ENCODE peak calls at places on chromosomes 1 and 21, in eight cellular contexts. I is NCI-H2171; Y is HT1080; P is activated naive CD4-positive, alpha-beta T cell treated with anti-CD3 and anti-CD28 coated beads, Interleukin-2, amount 50 U/mL, for 72 hours; V is BJ; F is GM12865; E is ELR; A is GM13977. M is an unnamed sample.

GRCh38 chr1:21295059-21295401 is 4.8 kb upstream of the ECE1 start:
- DNase-seq in I (no peak), Y (peak; percentile 75), P (peak; percentile 67), V (no peak), F (peak; percentile 66), E (peak; percentile 71), A (no peak), M (no peak)

GRCh38 chr1:159900086-159900680 is at the start of gene CFAP45:
- DNase-seq in I (peak; percentile 79), Y (no peak), P (no peak), V (no peak), F (peak; percentile 57), E (peak; percentile 64), A (peak; percentile 48), M (peak; percentile 51)

GRCh38 chr1:3651939-3652537 is at the start of gene TP73:
- DNase-seq in I (peak; percentile 70), Y (no peak), P (no peak), V (no peak), F (peak; percentile 84), E (no peak), A (peak; percentile 84), M (peak; percentile 88)

GRCh38 chr1:27992271-27992670 is 32.5 kb downstream of the XKR8 start:
- DNase-seq in I (no peak), Y (peak; percentile 21), P (no peak), V (no peak), F (peak; percentile 25), E (no peak), A (no peak), M (no peak)

GRCh38 chr1:25103180-25103790 is 129.0 kb downstream of the SYF2 start:
- DNase-seq in I (no peak), Y (no peak), P (no peak), V (no peak), F (no peak), E (no peak), A (no peak), M (no peak)

GRCh38 chr1:115495603-115496002 is 146.2 kb upstream of the VANGL1 start:
- DNase-seq in I (no peak), Y (peak; percentile 30), P (no peak), V (no peak), F (no peak), E (peak; percentile 89), A (no peak), M (no peak)

GRCh38 chr1:161915978-161916377 is 107.7 kb downstream of the OLFML2B start:
- DNase-seq in I (no peak), Y (no peak), P (no peak), V (no peak), F (peak; percentile 20), E (no peak), A (no peak), M (no peak)

GRCh38 chr1:181113061-181113695 is 24.7 kb downstream of the IER5 start:
- DNase-seq in I (no peak), Y (peak; percentile 88), P (no peak), V (no peak), F (no peak), E (peak; percentile 89), A (no peak), M (no peak)

GRCh38 chr1:63868220-63868897 is 94.5 kb downstream of the ROR1 start:
- DNase-seq in I (no peak), Y (peak; percentile 83), P (no peak), V (no peak), F (no peak), E (peak; percentile 67), A (no peak), M (no peak)

GRCh38 chr1:59163268-59164092 is 133.4 kb upstream of the FGGY start:
- DNase-seq in I (no peak), Y (peak; percentile 62), P (no peak), V (peak; percentile 82), F (no peak), E (peak; percentile 50), A (no peak), M (no peak)

GRCh38 chr1:54459714-54460113 is 53.5 kb upstream of the SSBP3 start:
- DNase-seq in I (peak; percentile 94), Y (no peak), P (no peak), V (no peak), F (no peak), E (no peak), A (no peak), M (no peak)

GRCh38 chr1:206529425-206529824 is 22.1 kb downstream of the RASSF5 start:
- DNase-seq in I (no peak), Y (no peak), P (peak; percentile 9), V (no peak), F (no peak), E (no peak), A (no peak), M (no peak)

GRCh38 chr21:32524010-32524719 is 61.2 kb downstream of the TCP10L start:
- DNase-seq in I (no peak), Y (peak; percentile 88), P (no peak), V (peak; percentile 80), F (no peak), E (peak; percentile 81), A (no peak), M (no peak)

GRCh38 chr1:180540697-180541594 is 17.8 kb upstream of the OVAAL start:
- DNase-seq in I (no peak), Y (peak; percentile 45), P (no peak), V (no peak), F (no peak), E (peak; percentile 14), A (no peak), M (no peak)

GRCh38 chr1:201740086-201740541 is 88.8 kb upstream of the IPO9 start:
- DNase-seq in I (no peak), Y (no peak), P (no peak), V (no peak), F (no peak), E (no peak), A (no peak), M (no peak)

GRCh38 chr1:115343200-115343737 is 5.2 kb upstream of the NGF start:
- DNase-seq in I (no peak), Y (no peak), P (no peak), V (no peak), F (no peak), E (no peak), A (no peak), M (no peak)

GRCh38 chr21:44380876-44381275 is 27.5 kb downstream of the TRPM2 start:
- DNase-seq in I (no peak), Y (no peak), P (peak; percentile 28), V (no peak), F (no peak), E (no peak), A (no peak), M (no peak)

GRCh38 chr1:232950919-232951579 is 638 bp downstream of the NTPCR start:
- DNase-seq in I (no peak), Y (peak; percentile 11), P (no peak), V (no peak), F (peak; percentile 52), E (peak; percentile 26), A (peak; percentile 30), M (peak; percentile 42)

GRCh38 chr1:204702552-204703270 is 17.2 kb upstream of the LRRN2 start:
- DNase-seq in I (no peak), Y (no peak), P (no peak), V (no peak), F (no peak), E (no peak), A (no peak), M (no peak)

GRCh38 chr1:234666206-234666605 is 56.2 kb upstream of the IRF2BP2 start:
- DNase-seq in I (no peak), Y (no peak), P (no peak), V (no peak), F (no peak), E (no peak), A (no peak), M (no peak)

GRCh38 chr1:226365831-226366231 is 42.1 kb downstream of the PARP1 start:
- DNase-seq in I (no peak), Y (peak; percentile 50), P (no peak), V (no peak), F (no peak), E (peak; percentile 33), A (no peak), M (no peak)

GRCh38 chr1:147700042-147700711 is 29.9 kb upstream of the ACP6 start:
- DNase-seq in I (peak; percentile 46), Y (peak; percentile 49), P (no peak), V (no peak), F (peak; percentile 52), E (peak; percentile 75), A (peak; percentile 56), M (peak; percentile 62)

GRCh38 chr21:25772680-25773079 is 37.9 kb downstream of the GABPA start:
- DNase-seq in I (no peak), Y (no peak), P (no peak), V (no peak), F (no peak), E (no peak), A (no peak), M (no peak)

GRCh38 chr1:76939107-76939816 is 72.0 kb downstream of the ST6GALNAC5 start:
- DNase-seq in I (no peak), Y (peak; percentile 32), P (no peak), V (peak; percentile 47), F (peak; percentile 35), E (peak; percentile 73), A (no peak), M (peak; percentile 11)

M was measured in GM20000.